ENCODE peak calls at places on chromosomes 16 and 17, in four cellular contexts. K, J, H and T are unnamed samples.

GRCh38 chr17:15414502-15415348 is 52.7 kb downstream of the CDRT4 start:
- DNase-seq in K (no peak), J (no peak), H (no peak), T (no peak)

GRCh38 chr16:86576591-86577313 is 1.6 kb upstream of the FOXL1 start:
- DNase-seq in H (no peak), K (no peak), J (no peak), T (no peak)

GRCh38 chr16:65994305-65994704 is 372.2 kb upstream of the CDH5 start:
- DNase-seq in H (no peak), K (no peak), J (no peak), T (no peak)

GRCh38 chr16:85899444-85899843 is 482 bp downstream of the IRF8 start:
- DNase-seq in J (no peak), H (no peak), K (no peak), T (no peak)

GRCh38 chr17:29159286-29159860 is 20.8 kb downstream of the MYO18A start:
- DNase-seq in J (no peak), H (no peak), K (no peak), T (no peak)

GRCh38 chr16:71637398-71637797 is 11.4 kb downstream of the MARVELD3 start:
- DNase-seq in J (no peak), H (no peak), K (no peak), T (no peak)

GRCh38 chr17:64064331-64064730 is 43.9 kb upstream of the ICAM2 start:
- DNase-seq in J (no peak), K (no peak), H (no peak), T (no peak)

GRCh38 chr17:12085076-12085949 is 64.6 kb downstream of the MAP2K4 start:
- DNase-seq in H (no peak), K (no peak), J (no peak), T (no peak)

GRCh38 chr16:778447-778846 is 9.7 kb downstream of the RPUSD1 start:
- DNase-seq in H (no peak), K (no peak), J (no peak), T (no peak)

GRCh38 chr17:8057691-8058114 is 18.8 kb downstream of the ALOX15B start:
- DNase-seq in J (peak), K (no peak), H (peak), T (peak)

GRCh38 chr17:7883781-7884386 is 4.7 kb upstream of the CHD3 start:
- DNase-seq in H (no peak), J (no peak), K (no peak), T (no peak)

GRCh38 chr16:62064173-62064572 is 27.9 kb upstream of the CDH8 start:
- DNase-seq in J (no peak), K (no peak), H (no peak), T (no peak)

GRCh38 chr16:30090607-30091332 is 954 bp downstream of the TBX6 start:
- DNase-seq in H (no peak), J (no peak), K (no peak), T (no peak)

GRCh38 chr16:85390511-85391174 is 222.5 kb upstream of the GSE1 start:
- DNase-seq in H (no peak), K (peak), J (no peak), T (peak)

GRCh38 chr17:69735285-69735684 is 320.8 kb downstream of the MAP2K6 start:
- DNase-seq in H (no peak), J (no peak), K (no peak), T (no peak)

GRCh38 chr16:9139965-9140364 is 48.5 kb downstream of the HAPSTR1 start:
- DNase-seq in H (no peak), J (no peak), K (no peak), T (no peak)

GRCh38 chr17:5331506-5331905 is 49.4 kb downstream of the RABEP1 start:
- DNase-seq in K (no peak), J (no peak), H (no peak), T (no peak)

GRCh38 chr17:45282683-45283644 is 21.1 kb upstream of the SPATA32 start:
- DNase-seq in J (no peak), H (no peak), K (peak), T (no peak)

GRCh38 chr16:50756466-50756865 is 14.6 kb downstream of the CYLD start:
- DNase-seq in J (no peak), K (no peak), H (no peak), T (no peak)

GRCh38 chr16:24775455-24775854 is 46.0 kb downstream of the TNRC6A start:
- DNase-seq in K (no peak), H (no peak), J (no peak), T (no peak)

GRCh38 chr16:85492617-85492957 is 120.5 kb upstream of the GSE1 start:
- DNase-seq in J (no peak), K (no peak), H (no peak), T (no peak)

DNA sequence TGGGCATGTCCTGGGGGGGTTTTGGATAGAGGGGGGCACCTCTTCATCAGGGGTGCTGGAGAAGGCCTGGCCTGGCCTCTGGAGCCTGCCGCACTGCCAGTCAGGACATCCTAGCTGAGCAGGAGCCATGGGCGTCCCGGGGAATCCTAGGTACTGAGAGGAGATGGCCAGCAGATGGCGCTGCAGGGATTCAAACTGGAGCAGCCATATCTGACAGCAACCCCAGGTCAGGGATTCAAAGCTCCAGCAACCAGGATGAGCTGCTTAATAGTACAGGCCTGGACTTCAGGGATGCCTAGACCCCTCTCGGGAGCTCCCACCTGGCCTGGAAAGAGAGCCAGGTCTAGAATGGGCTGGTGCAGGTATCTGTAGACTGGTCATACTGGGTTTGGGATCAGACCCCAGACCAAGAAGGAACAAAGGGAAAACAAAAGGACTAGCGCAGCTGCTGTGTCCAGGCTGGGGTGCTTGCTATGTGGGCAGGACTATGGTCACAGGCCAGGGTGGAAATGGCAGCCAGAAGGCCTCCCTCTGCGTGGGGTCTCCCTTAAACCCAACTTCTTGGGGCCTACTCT is 306.9 kb upstream of the RBFOX1 start:
- DNase-seq in K (peak), H (peak), J (no peak), T (no peak)
- TF ChIP-seq CTCF in K (peak), H (peak), J (no peak), T (peak)

GRCh38 chr17:57499648-57500049 is 243.3 kb downstream of the MSI2 start:
- DNase-seq in K (no peak), J (no peak), H (no peak), T (no peak)
- TF ChIP-seq CTCF in K (no peak), J (no peak), H (no peak), T (no peak)

DNA sequence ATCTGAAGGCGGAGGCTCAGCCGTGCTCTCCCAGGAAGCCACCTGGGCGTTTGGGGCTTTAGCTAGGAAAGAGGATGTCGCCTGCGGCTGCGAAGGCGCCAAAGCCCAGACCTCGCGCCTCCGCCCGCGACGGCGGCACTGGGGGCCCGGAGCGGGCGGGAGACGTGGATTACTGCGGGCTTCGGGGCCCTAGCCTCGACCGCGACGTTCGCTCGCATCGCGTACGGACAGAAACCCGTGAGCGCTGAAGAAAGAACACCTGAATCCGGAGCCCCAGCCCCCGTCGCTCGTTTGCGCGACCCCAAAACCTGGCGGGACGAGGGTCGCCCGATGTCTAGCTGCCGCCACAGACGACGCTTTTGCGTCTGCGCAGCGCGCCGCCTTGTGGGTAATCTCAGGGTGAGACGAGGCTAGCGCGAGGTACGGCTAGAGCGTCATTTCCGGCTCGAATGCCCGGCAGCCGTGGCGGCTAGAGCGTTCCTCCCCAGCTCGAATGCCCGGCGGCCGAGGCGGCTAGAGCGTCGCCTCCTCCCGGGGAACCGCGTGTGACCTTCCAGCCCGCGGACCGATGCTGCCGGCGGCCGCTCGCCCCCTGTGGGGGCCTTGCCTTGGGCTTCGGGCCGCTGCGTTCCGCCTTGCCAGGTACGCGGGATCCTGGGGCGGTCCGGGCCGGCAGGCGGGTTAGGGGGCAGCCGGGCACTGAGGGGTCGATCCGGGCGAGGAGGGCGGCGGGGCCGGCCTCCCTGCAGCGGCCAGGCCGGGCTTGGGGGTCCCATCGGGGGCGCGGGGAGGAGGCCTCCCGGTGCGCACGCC is at the start of gene MRPL12:
- DNase-seq in K (peak), H (peak), J (peak), T (peak)
- TF ChIP-seq CTCF in K (peak), H (peak), J (peak), T (peak)

GRCh38 chr16:78227855-78228254 is 128.4 kb downstream of the WWOX start:
- DNase-seq in J (no peak), K (no peak), H (no peak), T (no peak)
- TF ChIP-seq CTCF in J (no peak), K (peak), H (peak), T (no peak)

GRCh38 chr16:69311115-69311532 is at the start of gene VPS4A:
- DNase-seq in H (peak), K (peak), J (peak), T (peak)
- TF ChIP-seq CTCF in H (peak), K (peak), J (peak), T (peak)

GRCh38 chr16:83330251-83330650 is 477.5 kb upstream of the HSBP1 start:
- DNase-seq in H (no peak), K (no peak), J (no peak), T (no peak)
- TF ChIP-seq CTCF in H (no peak), K (no peak), J (no peak), T (no peak)

GRCh38 chr16:67562918-67563707 is 787 bp downstream of the CTCF start:
- DNase-seq in K (peak), H (peak), J (peak), T (peak)
- TF ChIP-seq CTCF in K (peak), H (no peak), J (peak), T (no peak)

DNA sequence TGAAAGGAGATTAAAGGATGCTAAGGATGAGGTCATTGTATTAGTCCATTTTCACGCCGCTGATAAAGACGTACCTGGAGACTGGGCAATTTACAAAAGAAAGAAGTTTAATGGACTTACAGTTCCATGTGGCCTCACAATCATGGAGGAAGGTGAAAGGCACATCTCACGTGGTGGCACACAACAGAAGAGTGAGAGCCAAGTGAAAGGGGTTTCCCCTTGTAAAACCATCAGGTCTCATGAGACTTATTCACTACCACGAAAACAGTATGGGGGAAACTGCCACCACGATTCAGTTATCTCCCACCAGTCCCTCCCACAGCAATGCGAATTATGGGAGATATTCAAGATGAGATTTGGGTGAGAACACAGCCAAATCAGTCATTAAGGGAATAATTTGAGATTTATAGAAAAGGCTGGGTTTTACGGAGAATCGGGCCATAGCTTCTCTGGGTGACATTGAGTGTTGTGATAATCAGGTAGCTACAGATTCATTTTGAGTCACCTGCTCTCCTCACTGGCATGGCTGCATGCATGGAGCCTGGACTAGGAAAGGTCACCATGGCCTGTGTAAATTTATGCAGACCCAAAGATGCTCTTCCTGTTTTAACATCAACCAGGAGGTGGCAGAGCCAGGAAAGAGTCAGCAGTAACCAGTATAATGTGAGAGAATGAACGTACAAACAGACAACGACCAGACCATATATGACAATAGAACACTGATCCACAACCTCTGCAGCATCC is 40.5 kb upstream of the DYNLRB2 start:
- DNase-seq in H (no peak), J (no peak), K (no peak), T (no peak)
- TF ChIP-seq CTCF in H (no peak), J (no peak), K (no peak), T (no peak)

GRCh38 chr17:33013596-33014375 is 22.1 kb downstream of the SPACA3 start:
- DNase-seq in K (no peak), J (no peak), H (no peak), T (peak)
- TF ChIP-seq CTCF in K (no peak), J (no peak), H (no peak), T (no peak)

GRCh38 chr17:33712120-33712519 is 419.0 kb upstream of the ASIC2 start:
- DNase-seq in K (no peak), H (no peak), J (no peak), T (no peak)
- TF ChIP-seq CTCF in K (no peak), H (peak), J (no peak), T (no peak)